ENCODE peak calls at places on chromosomes 13 and 19, in four cellular contexts. X is lung, O is hippocampal formation, B is HFFc6. A is an unnamed sample.

GRCh38 chr13:20197361-20197834 is 4.7 kb upstream of the GJB2 start:
- DNase-seq in X (no peak), O (peak; percentile 49), B (no peak), A (peak; percentile 41)

GRCh38 chr13:77990973-77991372 is 72.3 kb upstream of the EDNRB start:
- DNase-seq in X (no peak), O (peak; percentile 19), B (no peak), A (no peak)

GRCh38 chr19:58428617-58429016 is 11.3 kb downstream of the ZNF132 start:
- DNase-seq in X (no peak), O (no peak), B (no peak), A (no peak)

GRCh38 chr19:13417054-13417453 is 89.2 kb downstream of the CACNA1A start:
- DNase-seq in X (no peak), O (no peak), B (no peak), A (no peak)

GRCh38 chr13:108070491-108070890 is 144.8 kb downstream of the LIG4 start:
- DNase-seq in X (no peak), O (no peak), B (no peak), A (no peak)

GRCh38 chr13:111458739-111459138 is 138.3 kb downstream of the TEX29 start:
- DNase-seq in X (no peak), O (no peak), B (no peak), A (no peak)

GRCh38 chr19:2883686-2884439 is 16.7 kb downstream of the ZNF556 start:
- DNase-seq in X (no peak), O (no peak), B (no peak), A (peak; percentile 17)

GRCh38 chr13:27943951-27944350 is 24.2 kb downstream of the PDX1 start:
- DNase-seq in X (no peak), O (no peak), B (no peak), A (no peak)

GRCh38 chr13:80458546-80458945 is 117.6 kb upstream of the SPRY2 start:
- DNase-seq in X (no peak), O (no peak), B (no peak), A (no peak)